ENCODE peak calls at places on chromosomes 7 and 10, in seven cellular contexts. T is posterior cingulate gyrus; Q is renal cortical epithelial cell; W is stimulated activated CD4-positive, alpha-beta T cell treated with anti-CD3 and anti-CD28 coated beads, Interleukin-12 subunit alpha, Interleukin-12 subunit beta, amount 100 ng/mL, for 24 hours; P is endothelial cell; E is HEK293T; L is NCI-H1105. B is an unnamed sample.

GRCh38 chr7:132697032-132697431 is 120.8 kb upstream of the PLXNA4 start:
- DNase-seq in T (no peak), Q (no peak), W (no peak), P (peak; percentile 5), E (no peak), L (no peak), B (no peak)

GRCh38 chr10:61971016-61971350 is 69.5 kb downstream of the ARID5B start:
- DNase-seq in T (no peak), Q (no peak), W (no peak), P (no peak), E (no peak), L (no peak), B (no peak)

GRCh38 chr7:47915066-47915976 is 32.9 kb downstream of the PKD1L1 start:
- DNase-seq in T (no peak), Q (peak; percentile 6), W (no peak), P (no peak), E (no peak), L (no peak), B (no peak)

GRCh38 chr7:113086431-113086888 is at the start of gene GPR85:
- DNase-seq in T (peak; percentile 91), Q (peak; percentile 47), W (peak; percentile 2), P (peak; percentile 78), E (peak; percentile 80), L (peak; percentile 63), B (peak; percentile 79)

GRCh38 chr7:81025360-81025759 is 106.5 kb upstream of the SEMA3C start:
- DNase-seq in T (no peak), Q (peak; percentile 8), W (no peak), P (no peak), E (no peak), L (no peak), B (no peak)

GRCh38 chr10:93219347-93219746 is 145.7 kb downstream of the CYP26A1 start:
- DNase-seq in T (no peak), Q (no peak), W (no peak), P (no peak), E (no peak), L (no peak), B (no peak)

GRCh38 chr10:78210976-78211375 is 177.3 kb downstream of the RPS24 start:
- DNase-seq in T (peak; percentile 53), Q (no peak), W (no peak), P (no peak), E (no peak), L (no peak), B (no peak)

GRCh38 chr10:99235872-99236626 is 397 bp upstream of the HPSE2 start:
- DNase-seq in T (no peak), Q (no peak), W (no peak), P (peak; percentile 29), E (no peak), L (no peak), B (no peak)

GRCh38 chr7:22094413-22095304 is 149.0 kb upstream of the CDCA7L start:
- DNase-seq in T (no peak), Q (no peak), W (no peak), P (no peak), E (no peak), L (no peak), B (peak; percentile 46)

B was measured in BE2C.